ENCODE peak calls at places on chromosomes 2 and 18, in four cellular contexts. J is aorta, H is spleen, I is body of pancreas. N is an unnamed sample.

GRCh38 chr2:73268831-73269685 is 15.2 kb downstream of the FBXO41 start:
- DNase-seq in I (peak), J (no peak), H (peak), N (no peak)

GRCh38 chr2:217413193-217413592 is 553.3 kb upstream of the TNP1 start:
- DNase-seq in J (no peak), I (no peak), H (no peak), N (no peak)

GRCh38 chr2:191298306-191298705 is 53.1 kb downstream of the MYO1B start:
- DNase-seq in I (no peak), H (no peak), J (no peak), N (no peak)

GRCh38 chr2:235432741-235433520 is 60.9 kb upstream of the AGAP1 start:
- DNase-seq in J (no peak), I (peak), H (peak), N (no peak)

GRCh38 chr18:35458677-35459441 is 38.9 kb downstream of the INO80C start:
- DNase-seq in H (peak), J (peak), I (peak), N (peak)

GRCh38 chr2:232330068-232330999 is 48.2 kb upstream of the ALPP start:
- DNase-seq in H (peak), J (no peak), I (no peak), N (peak)

GRCh38 chr2:5387421-5387820 is 304.8 kb upstream of the SOX11 start:
- DNase-seq in I (no peak), H (no peak), J (no peak), N (no peak)

GRCh38 chr2:174510583-174511189 is 23.9 kb upstream of the GPR155 start:
- DNase-seq in H (no peak), J (no peak), I (no peak), N (no peak)

GRCh38 chr2:207950063-207950760 is 75.1 kb downstream of the PLEKHM3 start:
- DNase-seq in H (no peak), I (no peak), J (no peak), N (no peak)
- H3K27ac ChIP-seq in H (no peak), I (no peak), J (no peak), N (no peak)

GRCh38 chr2:159077869-159078268 is 109.4 kb downstream of the TANC1 start:
- DNase-seq in J (no peak), H (no peak), I (no peak), N (no peak)

GRCh38 chr2:159075726-159076125 is 107.3 kb downstream of the TANC1 start:
- DNase-seq in J (no peak), H (no peak), I (no peak), N (no peak)

GRCh38 chr2:159078443-159078842 is 110.0 kb downstream of the TANC1 start:
- DNase-seq in I (no peak), J (no peak), H (no peak), N (no peak)

GRCh38 chr2:159074605-159075004 is 106.2 kb downstream of the TANC1 start:
- DNase-seq in H (no peak), J (no peak), I (no peak), N (no peak)

DNA sequence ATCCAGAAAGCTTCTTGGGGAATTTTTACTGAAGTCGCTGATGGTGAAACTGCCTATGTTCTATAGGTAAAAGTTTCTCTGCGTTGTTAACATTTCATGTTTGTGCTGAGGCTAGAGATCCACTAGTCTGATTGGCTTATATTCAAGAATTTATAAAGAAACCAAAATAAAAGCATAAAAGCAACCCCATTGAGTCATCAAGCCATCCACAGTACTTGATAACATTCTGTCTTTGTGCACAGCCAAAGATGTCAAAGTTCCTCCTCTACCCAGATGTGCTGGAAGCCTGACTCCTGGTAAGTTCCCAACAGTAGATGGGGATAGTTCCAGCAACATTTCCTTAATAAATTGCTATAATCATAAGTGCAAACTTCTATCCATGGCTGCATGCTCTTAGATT is 107.8 kb downstream of the TANC1 start:
- DNase-seq in I (no peak), H (no peak), J (no peak), N (no peak)
- H3K27ac ChIP-seq in I (no peak), H (no peak), J (no peak), N (no peak)

GRCh38 chr2:218883491-218884490 is 3.1 kb downstream of the WNT10A start:
- DNase-seq in I (peak), J (peak), H (peak), N (no peak)
- H3K27ac ChIP-seq in I (no peak), J (no peak), H (no peak), N (no peak)

GRCh38 chr2:54672587-54673456 is 50.6 kb upstream of the EML6 start:
- DNase-seq in I (no peak), J (no peak), H (no peak), N (peak)

GRCh38 chr2:54671010-54671409 is 52.5 kb upstream of the EML6 start:
- DNase-seq in H (no peak), I (no peak), J (no peak), N (no peak)

GRCh38 chr2:54670485-54671009 is 52.9 kb upstream of the EML6 start:
- DNase-seq in I (no peak), H (no peak), J (no peak), N (no peak)

GRCh38 chr2:54673501-54673998 is 49.9 kb upstream of the EML6 start:
- DNase-seq in H (peak), J (peak), I (peak), N (no peak)

DNA sequence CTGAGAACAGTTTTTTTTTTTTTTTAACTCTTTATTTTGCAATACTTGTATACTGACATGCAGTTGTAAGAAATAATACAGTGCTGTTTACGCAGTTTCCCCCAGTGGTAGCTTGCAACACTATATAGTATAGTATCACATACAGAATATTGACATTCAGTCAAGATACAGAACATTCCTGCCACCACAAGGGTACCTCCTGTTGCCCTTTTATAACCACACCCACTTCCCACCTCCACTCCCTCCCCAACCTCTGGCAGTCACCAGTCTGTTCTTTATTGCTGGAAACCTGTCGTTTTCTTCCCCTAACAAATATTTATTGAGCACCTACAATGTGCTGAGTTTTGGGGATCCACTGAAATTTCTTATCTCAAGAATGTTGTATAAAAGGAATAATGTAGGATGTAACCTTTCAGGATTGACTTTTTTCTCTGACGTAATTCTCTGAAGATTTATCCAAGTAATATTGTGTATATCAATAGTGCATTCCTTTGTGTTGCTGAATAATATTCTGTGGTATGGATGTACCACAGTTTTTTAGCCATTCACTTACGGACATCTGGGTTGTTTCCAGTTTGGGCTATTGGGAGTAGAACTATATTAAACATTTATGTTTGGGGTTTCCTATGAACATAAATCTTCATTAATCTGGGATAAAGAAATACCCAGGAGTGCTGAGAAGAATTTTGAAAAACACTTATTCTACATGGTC is 51.4 kb upstream of the EML6 start:
- DNase-seq in H (no peak), J (no peak), I (no peak), N (no peak)
- H3K27ac ChIP-seq in H (peak), J (no peak), I (peak), N (peak)